ENCODE peak calls at places on chromosome 1, in seven cellular contexts. D, M, Z, A, P, G and J are unnamed samples.

GRCh38 chr1:156385534-156386031 is 16.6 kb downstream of the RHBG start:
- DNase-seq in Z (peak), D (peak), G (peak), M (peak), P (peak), A (peak), J (peak)

GRCh38 chr1:5456090-5456789 is 536.0 kb downstream of the NPHP4 start:
- DNase-seq in D (no peak), M (no peak), A (no peak), P (peak), Z (no peak), G (no peak), J (no peak)

GRCh38 chr1:209862598-209863498 is 35.1 kb downstream of the UTP25 start:
- DNase-seq in A (no peak), D (no peak), G (no peak), M (no peak), Z (no peak), P (no peak), J (no peak)

GRCh38 chr1:12409676-12410075 is 179.8 kb downstream of the VPS13D start:
- DNase-seq in A (no peak), M (no peak), D (no peak), P (no peak), Z (no peak), G (no peak), J (no peak)

GRCh38 chr1:2479618-2480017 is 3.5 kb downstream of the PLCH2 start:
- DNase-seq in M (no peak), G (no peak), D (no peak), A (no peak), Z (no peak), P (no peak), J (no peak)

GRCh38 chr1:105326883-105327282 is 1577.2 kb downstream of the AMY1C start:
- DNase-seq in D (no peak), P (no peak), M (no peak), A (no peak), Z (no peak), G (no peak), J (no peak)

GRCh38 chr1:225607355-225607754 is 45.6 kb downstream of the ENAH start:
- DNase-seq in G (no peak), P (no peak), A (no peak), D (no peak), M (no peak), Z (no peak), J (no peak)

GRCh38 chr1:185375583-185375982 is 58.5 kb upstream of the IVNS1ABP start:
- DNase-seq in A (no peak), P (no peak), M (no peak), G (no peak), D (peak), Z (no peak), J (peak)

GRCh38 chr1:179141592-179142244 is 59.8 kb downstream of the TOR3A start:
- DNase-seq in P (no peak), D (peak), M (no peak), A (no peak), G (no peak), Z (no peak), J (peak)

GRCh38 chr1:16171314-16172223 is 15.7 kb upstream of the EPHA2 start:
- DNase-seq in G (no peak), M (no peak), P (no peak), A (no peak), Z (no peak), D (no peak), J (no peak)

GRCh38 chr1:47767741-47768100 is 229.5 kb downstream of the TRABD2B start:
- DNase-seq in M (no peak), A (no peak), Z (no peak), G (no peak), D (no peak), P (no peak), J (no peak)